ENCODE peak calls at places on chromosomes 16 and 17, in five cellular contexts. H, J, A, E and V are unnamed samples. For H3K9me3 and H3K4me1, the result is how much of the 10 kb centered on the place peaks cover.

GRCh38 chr16:86761117-86761971 is 183.0 kb downstream of the FOXL1 start:
- DNase-seq in H (peak), J (no peak), A (peak), E (peak), V (peak)

GRCh38 chr16:1990336-1991134 is 765 bp downstream of the SYNGR3 start:
- DNase-seq in E (no peak), H (peak), J (no peak), A (no peak), V (no peak)

GRCh38 chr16:8866118-8866883 is 2.5 kb downstream of the CARHSP1 start:
- DNase-seq in J (no peak), A (peak), H (peak), E (peak), V (peak)

GRCh38 chr17:62578757-62579487 is 48.5 kb upstream of the MRC2 start:
- DNase-seq in J (no peak), A (no peak), E (no peak), H (peak), V (no peak)

GRCh38 chr16:58094791-58095574 is 34.2 kb downstream of the CFAP20 start:
- DNase-seq in H (no peak), A (no peak), E (no peak), J (no peak), V (no peak)

GRCh38 chr17:68435361-68435760 is 21.9 kb downstream of the WIPI1 start:
- DNase-seq in E (no peak), J (no peak), A (no peak), H (no peak), V (no peak)

GRCh38 chr17:8914554-8914953 is 47.1 kb upstream of the PIK3R6 start:
- DNase-seq in J (no peak), A (no peak), H (no peak), E (no peak), V (no peak)

GRCh38 chr17:55722016-55722706 is 503 bp downstream of the TMEM100 start:
- DNase-seq in E (no peak), H (no peak), A (no peak), J (no peak), V (no peak)

GRCh38 chr16:14963281-14964173 is 11.3 kb upstream of the PDXDC1 start:
- DNase-seq in J (no peak), A (no peak), E (no peak), H (no peak), V (no peak)

GRCh38 chr16:67922740-67923139 is 8.9 kb downstream of the CTRL start:
- DNase-seq in J (no peak), A (no peak), H (no peak), E (no peak), V (peak)

DNA sequence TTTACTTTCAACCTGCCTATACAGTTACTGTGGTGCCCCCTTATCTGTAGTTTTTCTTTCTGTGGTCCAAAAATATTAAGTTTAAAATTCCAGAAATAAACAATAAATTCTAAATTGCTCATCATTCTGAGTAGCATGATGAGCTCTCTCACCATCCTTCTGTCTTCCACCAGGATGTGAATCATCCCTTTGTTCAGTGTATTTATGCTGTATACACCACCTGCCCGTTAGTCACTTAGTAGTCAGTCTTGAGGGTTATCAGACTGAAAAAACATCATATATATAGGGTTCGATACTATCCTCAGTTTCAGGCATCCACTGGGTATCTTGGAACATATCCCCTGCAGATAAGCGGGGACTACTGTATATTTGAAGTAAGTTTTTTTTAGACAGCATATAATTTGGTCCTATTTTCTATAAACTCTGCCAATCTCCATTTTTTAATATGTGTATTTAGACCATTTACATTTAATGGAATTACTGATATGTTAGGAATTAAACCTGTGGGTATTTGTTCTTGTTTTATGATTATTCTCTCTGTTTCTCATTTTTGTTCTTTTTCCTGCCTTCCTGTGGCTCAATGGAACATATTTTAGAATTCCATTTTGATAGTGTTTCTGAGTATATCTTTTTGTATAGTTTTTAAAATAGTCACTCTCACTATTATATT is 31.0 kb downstream of the TBX21 start:
- DNase-seq in J (no peak), A (no peak), E (no peak), H (no peak), V (no peak)
- H3K9me3 ChIP-seq in J (under half), A (under half), E (under half), H (under half), V (under half)

GRCh38 chr16:31455601-31456314 is 3.5 kb upstream of the ARMC5 start:
- DNase-seq in E (no peak), A (no peak), H (peak), J (no peak), V (peak)

GRCh38 chr16:31453255-31454204 is 5.8 kb upstream of the ARMC5 start:
- DNase-seq in A (peak), J (no peak), H (no peak), E (no peak), V (no peak)

GRCh38 chr16:31451201-31451600 is 8.1 kb upstream of the ARMC5 start:
- DNase-seq in H (no peak), E (no peak), A (no peak), J (no peak), V (no peak)

GRCh38 chr16:31452631-31453106 is 6.6 kb upstream of the ARMC5 start:
- DNase-seq in E (no peak), J (no peak), H (no peak), A (peak), V (no peak)

GRCh38 chr16:31451681-31452351 is 7.5 kb upstream of the ARMC5 start:
- DNase-seq in A (peak), J (no peak), E (no peak), H (peak), V (peak)
- TF ChIP-seq CTCF in A (peak), J (peak), E (peak), H (peak), V (peak)

GRCh38 chr16:66516808-66517585 is 32.9 kb downstream of the TK2 start:
- DNase-seq in H (peak), A (peak), J (peak), E (peak), V (peak)
- H3K4me1 ChIP-seq in H (under half), A (under half), J (half or more), E (half or more), V (under half)

DNA sequence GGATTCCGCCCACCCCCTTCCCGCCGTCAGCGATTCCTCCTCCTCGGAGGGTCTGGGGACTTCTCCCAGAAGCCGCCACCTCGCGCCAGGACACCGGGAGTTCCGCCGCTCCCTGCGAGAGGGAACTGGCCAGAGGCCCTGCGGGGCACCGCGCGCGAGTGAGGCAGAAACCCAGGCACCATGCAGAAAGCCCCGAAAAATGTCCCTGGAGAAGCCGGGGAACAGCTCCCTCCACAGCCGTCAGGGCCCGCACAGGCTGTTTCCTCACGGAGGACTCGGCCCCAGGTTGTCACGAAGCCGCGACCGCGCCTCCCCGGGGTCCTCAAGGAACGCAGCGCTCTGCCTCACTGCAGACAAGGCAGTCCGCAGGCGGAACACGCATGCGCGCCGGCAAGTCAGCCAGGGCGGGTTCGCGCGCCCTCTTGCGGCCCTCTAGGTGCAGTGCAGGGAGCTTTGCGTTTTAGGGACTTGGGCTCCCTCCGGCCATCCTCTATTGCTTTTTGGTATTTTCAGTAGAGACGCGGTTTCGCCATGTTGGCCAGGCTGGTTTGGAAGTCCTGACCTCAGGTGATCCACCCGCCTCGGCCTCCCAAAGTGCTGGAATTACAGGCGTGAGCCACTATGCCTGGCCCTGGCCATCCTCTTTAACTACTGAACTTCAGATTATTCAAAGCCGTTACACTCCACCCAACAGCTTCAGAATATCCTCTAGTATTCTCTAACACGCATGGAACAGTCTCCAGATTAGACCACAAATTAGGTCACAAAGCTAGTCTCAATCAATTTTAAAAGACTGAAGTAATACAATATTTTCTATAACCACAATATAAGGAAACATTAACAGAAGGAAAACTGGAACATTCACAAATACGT is 20.3 kb upstream of the ZNF287 start:
- DNase-seq in E (peak), J (peak), H (peak), A (peak), V (peak)
- H3K9me3 ChIP-seq in E (under half), J (under half), H (under half), A (under half), V (under half)

GRCh38 chr17:70636517-70637133 is 467.3 kb downstream of the KCNJ2 start:
- DNase-seq in E (no peak), J (no peak), A (no peak), H (peak), V (peak)
- TF ChIP-seq CTCF in E (peak), J (peak), A (peak), H (peak), V (peak)